ENCODE peak calls at places on chromosomes 3 and 15, in four cellular contexts. P is fibroblast of gingiva, O is spleen, F is anterior cingulate cortex. A is an unnamed sample.
A peak's percentile ranks its signal among the peaks of the same experiment; 100 is the strongest.

GRCh38 chr3:194960446-194961032 is 274.9 kb downstream of the FAM43A start:
- DNase-seq in P (no peak), O (no peak), F (no peak), A (no peak)

GRCh38 chr3:14344351-14344750 is 58.1 kb upstream of the SLC6A6 start:
- DNase-seq in O (no peak), F (no peak), P (no peak), A (no peak)

GRCh38 chr3:112858410-112859069 is 11.9 kb upstream of the CD200R1L start:
- DNase-seq in O (no peak), P (no peak), F (no peak), A (no peak)

GRCh38 chr3:161576733-161577510 is 80.3 kb downstream of the OTOL1 start:
- DNase-seq in F (no peak), O (no peak), P (no peak), A (no peak)

GRCh38 chr3:53011324-53011723 is 34.5 kb downstream of the SFMBT1 start:
- DNase-seq in F (no peak), P (no peak), O (no peak), A (no peak)

GRCh38 chr3:195558602-195559001 is 15.5 kb upstream of the PPP1R2 start:
- DNase-seq in P (peak; percentile 58), F (no peak), O (no peak), A (no peak)

GRCh38 chr15:77510066-77511044 is 89.7 kb downstream of the HMG20A start:
- DNase-seq in P (no peak), O (peak; percentile 86), F (no peak), A (no peak)

GRCh38 chr3:150798122-150798618 is 35.2 kb upstream of the SIAH2 start:
- DNase-seq in F (no peak), P (no peak), O (no peak), A (no peak)

GRCh38 chr15:68528891-68529290 is 49.9 kb upstream of the CORO2B start:
- DNase-seq in P (no peak), F (no peak), O (no peak), A (no peak)